ENCODE peak calls at places on chromosomes 1 and 21, in six cellular contexts. One of them, this sample, is unnamed. For H3K4me1, the result is how much of the 10 kb centered on the place peaks cover.

GRCh38 chr1:153777648-153778047 is 2.4 kb downstream of the SLC27A3 start:
- DNase-seq in GM23248: peak
- DNase-seq in HCT116: no peak
- DNase-seq in hepatocyte: no peak
- DNase-seq in GM23338: no peak
- DNase-seq in neural progenitor cell: no peak
- DNase-seq in this sample: no peak

GRCh38 chr1:86955678-86956077 is 41.2 kb downstream of the HS2ST1 start:
- DNase-seq in HCT116: no peak
- DNase-seq in neural progenitor cell: no peak
- DNase-seq in hepatocyte: no peak
- DNase-seq in GM23248: no peak
- DNase-seq in GM23338: no peak
- DNase-seq in this sample: no peak

GRCh38 chr1:10519016-10519417 is 44.3 kb downstream of the PEX14 start:
- DNase-seq in neural progenitor cell: peak
- DNase-seq in HCT116: no peak
- DNase-seq in GM23338: peak
- DNase-seq in GM23248: no peak
- DNase-seq in hepatocyte: peak
- DNase-seq in this sample: no peak

GRCh38 chr1:9239622-9240401 is 5.2 kb downstream of the H6PD start:
- DNase-seq in HCT116: no peak
- DNase-seq in GM23338: no peak
- DNase-seq in GM23248: peak
- DNase-seq in hepatocyte: peak
- DNase-seq in neural progenitor cell: peak
- DNase-seq in this sample: no peak

GRCh38 chr1:79875187-79875586 is 868.7 kb upstream of the ADGRL4 start:
- DNase-seq in hepatocyte: no peak
- DNase-seq in HCT116: no peak
- DNase-seq in GM23248: no peak
- DNase-seq in neural progenitor cell: no peak
- DNase-seq in GM23338: no peak
- DNase-seq in this sample: no peak

GRCh38 chr1:89203166-89203565 is 4.4 kb upstream of the GBP4 start:
- DNase-seq in GM23248: peak
- DNase-seq in neural progenitor cell: no peak
- DNase-seq in GM23338: no peak
- DNase-seq in HCT116: no peak
- DNase-seq in hepatocyte: no peak
- DNase-seq in this sample: peak

GRCh38 chr1:89271616-89272015 is 1.0 kb downstream of the GBP5 start:
- DNase-seq in HCT116: no peak
- DNase-seq in GM23338: no peak
- DNase-seq in neural progenitor cell: no peak
- DNase-seq in GM23248: peak
- DNase-seq in hepatocyte: no peak
- DNase-seq in this sample: peak

GRCh38 chr1:240415532-240415931 is 196.4 kb downstream of the GREM2 start:
- DNase-seq in HCT116: no peak
- DNase-seq in hepatocyte: no peak
- DNase-seq in neural progenitor cell: no peak
- DNase-seq in GM23248: peak
- DNase-seq in GM23338: no peak
- DNase-seq in this sample: peak

GRCh38 chr1:33615546-33615945 is 143.1 kb downstream of the ZSCAN20 start:
- DNase-seq in neural progenitor cell: no peak
- DNase-seq in hepatocyte: no peak
- DNase-seq in GM23338: no peak
- DNase-seq in GM23248: no peak
- DNase-seq in HCT116: no peak
- DNase-seq in this sample: no peak

GRCh38 chr1:84939151-84939550 is 46.1 kb upstream of the LPAR3 start:
- DNase-seq in neural progenitor cell: no peak
- DNase-seq in HCT116: no peak
- DNase-seq in GM23248: peak
- DNase-seq in GM23338: no peak
- DNase-seq in hepatocyte: no peak
- DNase-seq in this sample: peak

GRCh38 chr1:200887036-200887435 is 7.7 kb upstream of the INAVA start:
- DNase-seq in hepatocyte: no peak
- DNase-seq in GM23248: no peak
- DNase-seq in GM23338: no peak
- DNase-seq in neural progenitor cell: no peak
- DNase-seq in HCT116: no peak
- DNase-seq in this sample: no peak

GRCh38 chr1:89794406-89794805 is 26.4 kb upstream of the LRRC8D start:
- DNase-seq in neural progenitor cell: peak
- DNase-seq in GM23338: peak
- DNase-seq in hepatocyte: peak
- DNase-seq in GM23248: peak
- DNase-seq in HCT116: no peak
- DNase-seq in this sample: no peak

GRCh38 chr1:44660176-44660575 is 14.1 kb downstream of the TMEM53 start:
- DNase-seq in neural progenitor cell: no peak
- DNase-seq in HCT116: no peak
- DNase-seq in hepatocyte: no peak
- DNase-seq in GM23248: no peak
- DNase-seq in GM23338: no peak
- DNase-seq in this sample: no peak

GRCh38 chr1:198449727-198450433 is 90.6 kb downstream of the ATP6V1G3 start:
- DNase-seq in HCT116: no peak
- DNase-seq in GM23338: no peak
- DNase-seq in hepatocyte: no peak
- DNase-seq in neural progenitor cell: no peak
- DNase-seq in GM23248: peak
- DNase-seq in this sample: peak

GRCh38 chr1:211714154-211714553 is 38.7 kb upstream of the NEK2 start:
- DNase-seq in HCT116: no peak
- DNase-seq in hepatocyte: no peak
- DNase-seq in GM23338: no peak
- DNase-seq in neural progenitor cell: no peak
- DNase-seq in GM23248: no peak
- DNase-seq in this sample: no peak

GRCh38 chr1:1259119-1259488 is 12.6 kb upstream of the C1QTNF12 start:
- DNase-seq in neural progenitor cell: no peak
- DNase-seq in HCT116: no peak
- DNase-seq in GM23338: no peak
- DNase-seq in GM23248: no peak
- DNase-seq in hepatocyte: no peak
- DNase-seq in this sample: no peak

GRCh38 chr21:29075706-29076447 is 2.4 kb upstream of the CCT8 start:
- DNase-seq in hepatocyte: no peak
- DNase-seq in HCT116: peak
- DNase-seq in GM23248: peak
- DNase-seq in GM23338: no peak
- DNase-seq in neural progenitor cell: no peak
- DNase-seq in this sample: peak

GRCh38 chr1:209570757-209571156 is 12.8 kb upstream of the CAMK1G start:
- DNase-seq in hepatocyte: no peak
- DNase-seq in GM23338: no peak
- DNase-seq in GM23248: no peak
- DNase-seq in HCT116: no peak
- DNase-seq in neural progenitor cell: no peak
- DNase-seq in this sample: no peak

GRCh38 chr1:182389619-182390047 is 2.0 kb downstream of the GLUL start:
- DNase-seq in GM23248: peak
- DNase-seq in neural progenitor cell: peak
- DNase-seq in hepatocyte: no peak
- DNase-seq in HCT116: no peak
- DNase-seq in GM23338: no peak
- DNase-seq in this sample: no peak

GRCh38 chr1:212860713-212861581 is 2.9 kb downstream of the FLVCR1 start:
- DNase-seq in hepatocyte: peak
- DNase-seq in GM23338: peak
- DNase-seq in neural progenitor cell: peak
- DNase-seq in GM23248: peak
- DNase-seq in HCT116: no peak
- DNase-seq in this sample: peak

GRCh38 chr21:38756746-38757145 is 49.0 kb upstream of the ETS2 start:
- DNase-seq in HCT116: no peak
- DNase-seq in GM23248: peak
- DNase-seq in hepatocyte: peak
- DNase-seq in neural progenitor cell: no peak
- DNase-seq in GM23338: no peak
- DNase-seq in this sample: peak

GRCh38 chr1:204225841-204226745 is 12.3 kb upstream of the GOLT1A start:
- DNase-seq in neural progenitor cell: no peak
- DNase-seq in GM23248: no peak
- DNase-seq in hepatocyte: no peak
- DNase-seq in HCT116: no peak
- DNase-seq in GM23338: no peak
- DNase-seq in this sample: peak

GRCh38 chr1:244339776-244340175 is 111.9 kb downstream of the ADSS2 start:
- DNase-seq in HCT116: no peak
- DNase-seq in neural progenitor cell: no peak
- DNase-seq in GM23248: no peak
- DNase-seq in hepatocyte: no peak
- DNase-seq in GM23338: no peak
- DNase-seq in this sample: no peak

GRCh38 chr1:246680696-246681127 is 43.5 kb upstream of the SCCPDH start:
- DNase-seq in GM23248: no peak
- DNase-seq in hepatocyte: no peak
- DNase-seq in HCT116: no peak
- DNase-seq in GM23338: no peak
- DNase-seq in neural progenitor cell: no peak
- DNase-seq in this sample: no peak

GRCh38 chr1:87916965-87917364 is 588.3 kb downstream of the LMO4 start:
- DNase-seq in GM23338: no peak
- DNase-seq in GM23248: peak
- DNase-seq in neural progenitor cell: no peak
- DNase-seq in hepatocyte: no peak
- DNase-seq in HCT116: no peak
- DNase-seq in this sample: no peak

GRCh38 chr1:152048641-152048970 is 11.8 kb upstream of the S100A11 start:
- DNase-seq in hepatocyte: no peak
- DNase-seq in HCT116: no peak
- DNase-seq in GM23248: no peak
- DNase-seq in neural progenitor cell: peak
- DNase-seq in GM23338: no peak
- DNase-seq in this sample: no peak

GRCh38 chr1:152049291-152050073 is 12.7 kb upstream of the S100A11 start:
- DNase-seq in GM23248: peak
- DNase-seq in hepatocyte: no peak
- DNase-seq in HCT116: no peak
- DNase-seq in GM23338: no peak
- DNase-seq in neural progenitor cell: no peak
- DNase-seq in this sample: peak

GRCh38 chr1:152052606-152053005 is 15.8 kb upstream of the S100A11 start:
- DNase-seq in hepatocyte: peak
- DNase-seq in HCT116: peak
- DNase-seq in neural progenitor cell: peak
- DNase-seq in GM23338: peak
- DNase-seq in GM23248: peak
- DNase-seq in this sample: peak

GRCh38 chr1:152050886-152051764 is 14.3 kb upstream of the S100A11 start:
- DNase-seq in GM23248: peak
- DNase-seq in neural progenitor cell: no peak
- DNase-seq in HCT116: no peak
- DNase-seq in GM23338: peak
- DNase-seq in hepatocyte: no peak
- DNase-seq in this sample: peak

GRCh38 chr1:152053375-152053774 is 16.6 kb upstream of the S100A11 start:
- DNase-seq in GM23248: no peak
- DNase-seq in hepatocyte: no peak
- DNase-seq in neural progenitor cell: no peak
- DNase-seq in HCT116: no peak
- DNase-seq in GM23338: peak
- DNase-seq in this sample: no peak
- TF ChIP-seq EZH2phosphoT487 in GM23248: no peak
- TF ChIP-seq EZH2phosphoT487 in hepatocyte: no peak
- TF ChIP-seq EZH2phosphoT487 in neural progenitor cell: no peak
- TF ChIP-seq EZH2phosphoT487 in HCT116: no peak
- TF ChIP-seq EZH2phosphoT487 in GM23338: no peak
- TF ChIP-seq EZH2phosphoT487 in this sample: no peak

GRCh38 chr21:43368685-43369084 is 58.2 kb downstream of the SIK1 start:
- DNase-seq in GM23248: no peak
- DNase-seq in GM23338: no peak
- DNase-seq in HCT116: no peak
- DNase-seq in neural progenitor cell: no peak
- DNase-seq in hepatocyte: no peak
- DNase-seq in this sample: no peak
- H3K4me1 ChIP-seq in GM23248: under half
- H3K4me1 ChIP-seq in GM23338: under half
- H3K4me1 ChIP-seq in HCT116: under half
- H3K4me1 ChIP-seq in neural progenitor cell: under half
- H3K4me1 ChIP-seq in hepatocyte: under half
- H3K4me1 ChIP-seq in this sample: under half

GRCh38 chr1:160460214-160460642 is 59.9 kb downstream of the VANGL2 start:
- DNase-seq in GM23248: no peak
- DNase-seq in neural progenitor cell: no peak
- DNase-seq in GM23338: no peak
- DNase-seq in hepatocyte: no peak
- DNase-seq in HCT116: no peak
- DNase-seq in this sample: no peak

GRCh38 chr1:160459056-160459455 is 58.7 kb downstream of the VANGL2 start:
- DNase-seq in HCT116: no peak
- DNase-seq in neural progenitor cell: peak
- DNase-seq in GM23338: no peak
- DNase-seq in GM23248: no peak
- DNase-seq in hepatocyte: no peak
- DNase-seq in this sample: no peak

GRCh38 chr1:160465123-160465522 is 57.9 kb downstream of the SLAMF6 start:
- DNase-seq in neural progenitor cell: no peak
- DNase-seq in GM23338: no peak
- DNase-seq in hepatocyte: no peak
- DNase-seq in HCT116: no peak
- DNase-seq in GM23248: no peak
- DNase-seq in this sample: no peak

GRCh38 chr1:160459687-160460086 is 59.3 kb downstream of the VANGL2 start:
- DNase-seq in neural progenitor cell: no peak
- DNase-seq in GM23248: no peak
- DNase-seq in HCT116: no peak
- DNase-seq in hepatocyte: no peak
- DNase-seq in GM23338: no peak
- DNase-seq in this sample: no peak

GRCh38 chr1:160460683-160461287 is 60.4 kb downstream of the VANGL2 start:
- DNase-seq in GM23248: no peak
- DNase-seq in GM23338: no peak
- DNase-seq in hepatocyte: no peak
- DNase-seq in HCT116: no peak
- DNase-seq in neural progenitor cell: no peak
- DNase-seq in this sample: no peak
- TF ChIP-seq EZH2phosphoT487 in GM23248: no peak
- TF ChIP-seq EZH2phosphoT487 in GM23338: no peak
- TF ChIP-seq EZH2phosphoT487 in hepatocyte: no peak
- TF ChIP-seq EZH2phosphoT487 in HCT116: no peak
- TF ChIP-seq EZH2phosphoT487 in neural progenitor cell: no peak
- TF ChIP-seq EZH2phosphoT487 in this sample: no peak

DNA sequence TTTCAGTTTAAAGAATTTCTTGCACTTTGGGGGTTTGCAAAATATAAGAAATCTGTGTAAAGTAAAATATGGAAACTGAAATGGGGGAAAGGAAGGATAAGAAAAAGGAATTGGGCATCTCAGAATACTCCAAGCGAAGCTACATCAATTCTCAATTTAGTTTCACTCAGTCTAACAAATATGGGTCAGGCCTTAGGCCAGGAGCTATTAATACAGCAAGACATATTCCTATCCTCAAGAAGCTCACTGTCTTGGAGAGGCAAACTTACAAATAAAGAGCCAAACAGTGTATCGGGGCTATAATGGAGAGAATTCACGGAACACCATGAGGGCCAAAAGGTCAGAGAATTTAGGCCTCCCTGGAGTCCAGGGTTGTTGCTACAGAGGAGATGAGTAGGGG is 43.0 kb upstream of the CCDC190 start:
- DNase-seq in GM23248: no peak
- DNase-seq in hepatocyte: no peak
- DNase-seq in GM23338: no peak
- DNase-seq in neural progenitor cell: no peak
- DNase-seq in HCT116: no peak
- DNase-seq in this sample: no peak
- H3K4me1 ChIP-seq in GM23248: half or more
- H3K4me1 ChIP-seq in hepatocyte: under half
- H3K4me1 ChIP-seq in GM23338: under half
- H3K4me1 ChIP-seq in neural progenitor cell: under half
- H3K4me1 ChIP-seq in HCT116: under half
- H3K4me1 ChIP-seq in this sample: half or more